ENCODE peak calls at places on chromosome 1, in ten cellular contexts. D is tibial nerve, I is right cardiac atrium, E is brain microvascular endothelial cell, A is GM23338, P is right lobe of liver, R is fibroblast of lung, O is iPS DF 6.9, V is IMR-90, Y is cardiac muscle cell. S is an unnamed sample.

GRCh38 chr1:113101588-113101987 is 28.6 kb downstream of the LRIG2 start:
- DNase-seq in O (no peak), V (peak), D (no peak), I (no peak), E (peak), R (no peak), A (no peak), Y (peak), P (no peak), S (peak)

GRCh38 chr1:43348809-43349593 is 9.8 kb upstream of the CDC20 start:
- DNase-seq in P (peak), A (peak), O (no peak), R (no peak), Y (peak), D (peak), I (peak), E (peak), V (no peak), S (peak)

GRCh38 chr1:82492168-82492567 is 691.4 kb downstream of the ADGRL2 start:
- DNase-seq in R (peak), A (no peak), I (no peak), Y (no peak), P (no peak), D (no peak), V (no peak), O (no peak), E (no peak), S (no peak)

GRCh38 chr1:9840176-9840575 is 16.4 kb upstream of the CLSTN1 start:
- DNase-seq in Y (no peak), D (no peak), O (no peak), P (peak), R (no peak), E (no peak), I (no peak), V (no peak), A (no peak), S (peak)

GRCh38 chr1:29767769-29768425 is 531.6 kb downstream of the PTPRU start:
- DNase-seq in V (no peak), D (no peak), E (no peak), Y (no peak), O (no peak), A (no peak), P (no peak), R (no peak), I (no peak), S (no peak)

GRCh38 chr1:19445417-19446342 is 39.7 kb downstream of the CAPZB start:
- DNase-seq in Y (no peak), A (peak), V (no peak), R (no peak), E (no peak), D (no peak), O (no peak), I (peak), P (peak), S (no peak)

GRCh38 chr1:160636547-160636946 is 10.3 kb downstream of the SLAMF1 start:
- DNase-seq in E (no peak), Y (no peak), O (no peak), V (no peak), I (no peak), P (no peak), A (no peak), R (no peak), D (no peak), S (no peak)

GRCh38 chr1:172450524-172450885 is 6.6 kb upstream of the PIGC start:
- DNase-seq in D (no peak), I (peak), R (no peak), Y (no peak), V (no peak), O (no peak), P (peak), E (no peak), A (no peak), S (no peak)

GRCh38 chr1:110554871-110555801 is 36.2 kb upstream of the KCNA10 start:
- DNase-seq in A (peak), P (peak), V (peak), R (peak), E (no peak), D (no peak), Y (peak), I (peak), O (peak), S (peak)

GRCh38 chr1:198088360-198089071 is 68.3 kb upstream of the NEK7 start:
- DNase-seq in E (peak), O (no peak), A (peak), V (peak), R (peak), P (no peak), D (no peak), I (no peak), Y (peak), S (peak)
- H3K4me3 ChIP-seq in E (no peak), O (no peak), A (no peak), V (peak), R (no peak), P (no peak), D (no peak), I (no peak), Y (no peak), S (no peak)

GRCh38 chr1:206681359-206681758 is 3.3 kb upstream of the MAPKAPK2 start:
- DNase-seq in O (no peak), V (no peak), A (no peak), R (no peak), P (no peak), E (no peak), I (no peak), D (no peak), Y (no peak), S (no peak)
- H3K4me3 ChIP-seq in O (no peak), V (no peak), A (no peak), R (no peak), P (no peak), E (no peak), I (no peak), D (no peak), Y (no peak), S (no peak)

GRCh38 chr1:230072296-230072695 is 5.3 kb downstream of the GALNT2 start:
- DNase-seq in R (no peak), D (no peak), P (no peak), O (no peak), I (no peak), V (no peak), Y (no peak), E (no peak), A (no peak), S (no peak)

GRCh38 chr1:230073371-230074035 is 6.5 kb downstream of the GALNT2 start:
- DNase-seq in D (no peak), O (no peak), P (no peak), V (peak), R (peak), Y (no peak), E (peak), I (peak), A (no peak), S (peak)

GRCh38 chr1:230074762-230075161 is 7.7 kb downstream of the GALNT2 start:
- DNase-seq in R (no peak), V (no peak), A (no peak), D (no peak), I (no peak), Y (no peak), P (no peak), E (no peak), O (no peak), S (no peak)

GRCh38 chr1:230072866-230073265 is 5.8 kb downstream of the GALNT2 start:
- DNase-seq in P (no peak), D (no peak), V (no peak), I (no peak), Y (no peak), E (no peak), O (no peak), A (no peak), R (no peak), S (peak)

GRCh38 chr1:230074270-230074669 is 7.2 kb downstream of the GALNT2 start:
- DNase-seq in I (no peak), D (no peak), A (no peak), Y (no peak), O (no peak), V (no peak), P (no peak), E (no peak), R (no peak), S (peak)
- H3K4me3 ChIP-seq in I (no peak), D (no peak), A (no peak), Y (no peak), O (no peak), V (no peak), P (no peak), E (no peak), R (no peak), S (no peak)

GRCh38 chr1:211699059-211699458 is 23.6 kb upstream of the NEK2 start:
- DNase-seq in D (no peak), Y (no peak), R (no peak), P (no peak), V (no peak), I (no peak), O (no peak), E (no peak), A (peak), S (no peak)

GRCh38 chr1:211695135-211695816 is 19.9 kb upstream of the NEK2 start:
- DNase-seq in D (no peak), V (no peak), P (no peak), R (no peak), I (no peak), E (no peak), Y (peak), A (no peak), O (no peak), S (no peak)

GRCh38 chr1:211701733-211702132 is 26.3 kb upstream of the NEK2 start:
- DNase-seq in V (no peak), R (no peak), Y (no peak), D (no peak), I (no peak), P (no peak), O (no peak), E (no peak), A (no peak), S (peak)

GRCh38 chr1:211697356-211697755 is 21.9 kb upstream of the NEK2 start:
- DNase-seq in Y (no peak), D (no peak), O (no peak), P (no peak), I (no peak), E (no peak), R (no peak), A (no peak), V (no peak), S (no peak)

DNA sequence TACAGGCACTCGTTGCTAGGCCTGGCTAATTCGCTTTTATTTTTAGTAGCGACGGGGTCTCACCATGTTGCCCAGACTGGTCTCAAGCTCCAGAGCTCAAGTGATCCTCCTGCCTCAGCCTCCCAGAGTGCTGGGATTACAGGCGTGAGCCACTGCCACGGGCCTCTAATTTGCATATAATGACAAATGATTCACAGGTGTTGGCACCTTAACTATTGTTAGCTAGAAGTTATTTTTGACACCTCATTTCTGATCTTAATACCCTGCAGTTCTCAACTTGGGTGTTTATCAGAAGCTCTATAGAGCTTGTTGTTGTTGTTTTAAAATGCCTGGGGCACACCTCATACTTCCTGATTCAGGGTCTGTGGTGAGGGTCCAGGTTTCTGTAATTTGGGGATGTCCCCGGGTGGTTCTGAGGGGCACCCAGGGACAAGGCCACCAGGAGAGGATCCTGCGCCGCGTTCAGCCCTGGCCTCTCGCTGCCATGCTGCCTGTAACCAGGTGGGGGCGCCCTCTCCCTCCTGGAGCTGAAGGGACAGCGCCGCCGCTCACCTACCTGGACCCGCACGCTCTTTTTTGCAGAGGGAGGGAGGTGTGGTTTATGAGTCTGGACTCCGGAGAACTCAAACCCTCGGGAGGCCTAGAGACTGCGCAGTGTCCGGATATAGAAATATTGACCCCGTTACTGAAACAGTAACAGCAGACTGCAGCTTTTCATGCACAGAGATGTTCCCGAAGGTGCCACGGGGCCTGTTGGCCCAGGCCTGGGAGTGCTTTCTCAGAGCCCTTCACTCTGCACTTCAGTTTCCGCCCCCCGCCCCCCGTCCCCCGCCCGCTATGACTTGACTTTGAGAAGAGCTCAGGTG is 23.0 kb upstream of the NEK2 start:
- DNase-seq in D (peak), R (peak), P (peak), Y (peak), E (peak), V (peak), A (peak), I (peak), O (peak), S (peak)
- H3K4me3 ChIP-seq in D (no peak), R (no peak), P (peak), Y (peak), E (peak), V (no peak), A (peak), I (no peak), O (peak), S (no peak)

S was measured in epithelial cell of esophagus.